ENCODE peak calls at places on chromosomes 2 and 18, in seven cellular contexts. I is AG04450, T is cardiac muscle cell, P is H9, Q is psoas muscle, J is PC-3, E is tibial artery. W is an unnamed sample. For H3K27me3, the result is how much of the 10 kb centered on the place peaks cover.

GRCh38 chr2:127810156-127810636 is 775 bp downstream of the WDR33 start:
- DNase-seq in I (no peak), T (peak), P (no peak), Q (no peak), J (peak), E (no peak), W (peak)

GRCh38 chr18:12989397-12990127 is 1.6 kb upstream of the CEP192 start:
- DNase-seq in I (no peak), T (no peak), P (no peak), Q (no peak), J (no peak), E (no peak), W (peak)

GRCh38 chr2:88765154-88765948 is 73.9 kb downstream of the RPIA start:
- DNase-seq in I (no peak), T (peak), P (peak), Q (no peak), J (no peak), E (no peak), W (peak)

GRCh38 chr18:23933407-23933806 is 81.1 kb upstream of the TTC39C start:
- DNase-seq in I (no peak), T (no peak), P (no peak), Q (no peak), J (peak), E (no peak), W (no peak)

GRCh38 chr2:95121495-95122196 is at the start of gene MRPS5:
- DNase-seq in I (peak), T (peak), P (peak), Q (peak), J (peak), E (peak), W (peak)

GRCh38 chr2:235343156-235343774 is 150.6 kb upstream of the AGAP1 start:
- DNase-seq in I (no peak), T (no peak), P (no peak), Q (peak), J (no peak), E (no peak), W (no peak)

GRCh38 chr2:854460-854859 is 96.2 kb upstream of the SNTG2 start:
- DNase-seq in I (no peak), T (peak), P (peak), Q (no peak), J (peak), E (no peak), W (peak)

GRCh38 chr2:144389151-144389929 is 130.6 kb downstream of the ZEB2 start:
- DNase-seq in I (no peak), T (no peak), P (peak), Q (no peak), J (peak), E (no peak), W (no peak)

GRCh38 chr18:75220786-75221355 is 10.3 kb downstream of the TSHZ1 start:
- DNase-seq in I (no peak), T (no peak), P (no peak), Q (no peak), J (no peak), E (no peak), W (no peak)

GRCh38 chr2:190717306-190717705 is 68.4 kb downstream of the NAB1 start:
- DNase-seq in I (no peak), T (no peak), P (no peak), Q (no peak), J (no peak), E (no peak), W (no peak)

GRCh38 chr2:165055081-165055879 is 100.0 kb upstream of the SLC38A11 start:
- DNase-seq in I (no peak), T (peak), P (no peak), Q (no peak), J (no peak), E (no peak), W (no peak)

DNA sequence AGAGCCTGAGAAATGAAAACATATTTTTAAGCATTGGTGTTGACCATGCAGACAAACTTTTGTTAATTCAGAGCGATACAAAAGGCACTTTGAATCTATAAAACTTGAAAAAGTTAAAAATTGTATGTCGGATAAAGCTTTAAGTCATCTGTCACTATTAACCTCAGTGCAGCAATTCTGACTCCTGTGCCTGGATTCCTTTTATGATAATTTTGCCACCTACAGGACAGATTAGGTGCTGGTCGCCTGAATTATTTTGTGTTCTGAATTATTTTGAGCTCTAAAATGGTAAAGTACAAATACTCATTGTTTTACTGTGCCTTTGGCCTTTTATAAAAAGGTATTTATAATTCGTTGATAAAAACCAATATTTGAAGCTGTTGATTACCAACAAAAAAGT is 19.4 kb upstream of the RNF138 start:
- DNase-seq in I (no peak), T (peak), P (no peak), Q (no peak), J (peak), E (no peak), W (no peak)
- TF ChIP-seq CTCF in I (peak), T (peak), P (peak), Q (no peak), J (peak), E (no peak), W (peak)

GRCh38 chr2:118833716-118834439 is 13.6 kb downstream of the EN1 start:
- DNase-seq in I (no peak), T (no peak), P (peak), Q (no peak), J (no peak), E (no peak), W (no peak)

GRCh38 chr2:118835739-118836410 is 11.6 kb downstream of the EN1 start:
- DNase-seq in I (no peak), T (no peak), P (peak), Q (peak), J (peak), E (no peak), W (no peak)

GRCh38 chr2:118832791-118833715 is 14.4 kb downstream of the EN1 start:
- DNase-seq in I (no peak), T (no peak), P (no peak), Q (no peak), J (no peak), E (no peak), W (no peak)

GRCh38 chr2:118834901-118835738 is 12.3 kb downstream of the EN1 start:
- DNase-seq in I (no peak), T (peak), P (peak), Q (no peak), J (no peak), E (no peak), W (no peak)

GRCh38 chr2:118834440-118834810 is 13.0 kb downstream of the EN1 start:
- DNase-seq in I (no peak), T (no peak), P (peak), Q (no peak), J (no peak), E (no peak), W (no peak)
- H3K27me3 ChIP-seq in I (half or more), T (half or more), P (half or more), Q (half or more), J (under half), E (under half), W (half or more)

GRCh38 chr2:218745160-218745558 is 34.5 kb downstream of the TTLL4 start:
- DNase-seq in I (no peak), T (peak), P (no peak), Q (no peak), J (no peak), E (no peak), W (no peak)
- H3K27ac ChIP-seq in I (no peak), T (no peak), P (no peak), Q (no peak), J (peak), E (no peak), W (no peak)

DNA sequence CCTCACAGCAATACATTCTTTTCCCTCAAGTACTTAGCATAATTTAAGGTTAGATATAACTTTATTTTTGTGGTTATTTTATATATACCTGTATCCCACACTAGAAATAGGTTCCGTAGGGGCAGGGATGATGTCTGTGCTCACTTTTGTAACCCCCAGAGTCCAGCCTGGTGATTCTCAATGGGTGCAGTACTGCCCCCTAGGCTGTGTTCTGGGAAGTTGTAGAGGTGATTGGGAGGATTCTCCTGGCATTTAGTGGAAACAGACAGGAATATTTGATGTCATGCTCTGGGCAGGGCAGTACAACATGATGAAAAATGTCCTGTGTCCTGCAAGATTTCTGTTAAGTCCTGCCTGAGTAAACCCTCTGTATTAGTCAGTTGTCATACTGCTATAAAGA is 333.3 kb downstream of the PLCL1 start:
- DNase-seq in I (no peak), T (no peak), P (peak), Q (no peak), J (no peak), E (no peak), W (no peak)
- TF ChIP-seq CTCF in I (no peak), T (peak), P (peak), Q (no peak), J (no peak), E (no peak), W (peak)

DNA sequence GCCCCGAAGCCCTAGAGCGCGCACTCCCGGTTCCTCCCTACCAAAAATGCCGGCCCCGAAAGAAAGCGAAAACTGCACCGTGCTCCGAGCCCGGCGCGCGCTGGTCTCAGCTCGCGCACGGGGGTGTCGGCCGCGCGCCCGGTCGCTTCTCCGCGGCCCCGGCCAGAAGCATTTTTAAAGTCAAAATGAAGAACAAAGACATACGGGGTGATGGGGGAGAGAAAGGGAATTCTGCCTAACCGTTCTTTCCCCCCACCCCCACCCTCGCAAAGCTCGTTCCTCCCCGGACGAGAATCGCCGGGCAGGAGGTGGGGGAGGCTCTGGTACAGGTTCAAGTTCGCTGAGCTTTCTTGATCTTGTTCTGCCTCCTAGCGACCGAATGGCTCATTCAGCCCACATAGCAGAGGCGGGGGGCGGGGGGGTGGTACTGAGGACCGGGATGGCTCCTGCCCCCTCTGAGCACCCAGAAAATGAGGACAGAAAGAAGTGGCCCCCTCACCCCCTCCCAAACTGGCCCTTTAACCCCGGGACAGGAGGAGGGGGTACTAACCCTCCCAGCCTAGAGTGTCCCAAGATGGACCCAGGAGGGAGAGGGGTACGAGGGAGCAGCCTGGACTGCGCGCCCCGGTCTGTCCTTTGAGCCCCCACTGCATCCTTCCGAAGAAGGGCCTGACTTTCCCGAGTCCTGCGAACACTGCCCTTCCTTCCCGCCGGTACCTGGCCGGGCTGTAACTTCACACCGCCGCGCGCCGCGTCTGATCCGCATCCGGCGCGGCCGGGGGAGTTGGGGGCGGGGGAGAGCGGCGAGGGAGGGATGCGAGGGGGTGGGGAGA is 3.1 kb downstream of the BCL11A start:
- DNase-seq in I (peak), T (peak), P (peak), Q (no peak), J (peak), E (no peak), W (peak)
- H3K27me3 ChIP-seq in I (under half), T (under half), P (under half), Q (half or more), J (under half), E (under half), W (under half)

GRCh38 chr2:96186562-96186961 is 22.1 kb downstream of the STARD7 start:
- DNase-seq in I (no peak), T (no peak), P (no peak), Q (no peak), J (no peak), E (no peak), W (peak)
- H3K27ac ChIP-seq in I (no peak), T (peak), P (no peak), Q (peak), J (no peak), E (no peak), W (peak)

GRCh38 chr2:104447831-104448434 is 406.0 kb upstream of the POU3F3 start:
- DNase-seq in I (no peak), T (no peak), P (no peak), Q (no peak), J (no peak), E (no peak), W (no peak)
- TF ChIP-seq CTCF in I (no peak), T (no peak), P (peak), Q (no peak), J (no peak), E (no peak), W (no peak)

DNA sequence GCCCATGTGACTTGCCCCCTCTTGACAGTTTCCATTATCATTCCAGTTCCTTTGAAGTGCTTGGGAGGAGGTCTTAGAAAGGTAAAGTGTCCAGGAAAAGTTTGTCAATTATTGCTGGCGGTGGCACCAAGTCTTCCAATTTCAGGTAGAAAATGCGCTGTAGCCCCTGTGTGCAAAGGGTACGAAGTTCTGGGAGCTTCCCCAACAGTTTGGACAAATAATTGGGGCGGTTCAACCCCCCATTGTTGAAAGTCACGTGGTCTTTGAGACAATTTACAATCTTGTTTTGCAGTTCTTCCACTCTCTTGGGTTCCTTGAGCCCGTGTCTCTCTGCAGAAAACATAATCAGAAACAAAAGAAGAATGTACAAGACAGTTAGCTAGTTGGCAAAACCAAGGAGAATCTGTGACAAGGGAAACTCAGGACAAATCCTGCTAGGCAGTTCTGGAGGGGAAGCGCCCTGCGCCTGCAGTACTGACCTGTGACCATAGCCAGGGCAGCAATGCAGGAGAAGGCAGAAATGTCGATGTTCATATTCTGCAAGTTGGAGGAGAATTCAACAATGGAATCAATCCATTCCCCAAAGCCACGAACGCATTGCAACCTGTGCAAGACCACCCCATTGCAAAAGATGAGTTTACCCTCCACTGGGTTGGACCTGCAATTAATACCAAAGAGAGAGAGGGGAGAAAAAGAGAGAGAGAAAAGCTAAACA is 6.7 kb downstream of the NR4A2 start:
- DNase-seq in I (no peak), T (no peak), P (no peak), Q (no peak), J (no peak), E (no peak), W (no peak)
- H3K27me3 ChIP-seq in I (under half), T (half or more), P (half or more), Q (under half), J (under half), E (under half), W (under half)